ENCODE peak calls at places on chromosomes 1 and 21, in eight cellular contexts. I, L, Q, B, R, E, Y and V are unnamed samples.
A peak's percentile ranks its signal among the peaks of the same experiment; 100 is the strongest.

GRCh38 chr1:41704189-41704588 is 214.5 kb downstream of the HIVEP3 start:
- DNase-seq in R (no peak), B (no peak), Q (no peak), I (no peak), L (no peak), E (no peak), Y (no peak), V (no peak)

GRCh38 chr1:112731451-112731850 is 16.3 kb upstream of the PPM1J start:
- DNase-seq in Y (no peak), I (no peak), Q (no peak), E (no peak), L (no peak), R (no peak), B (no peak), V (no peak)

GRCh38 chr1:30756545-30757195 is 904 bp downstream of the LAPTM5 start:
- DNase-seq in R (no peak), B (peak; percentile 87), Y (peak; percentile 92), L (no peak), E (peak; percentile 97), I (no peak), Q (peak; percentile 56), V (no peak)

GRCh38 chr1:29256395-29256794 is 20.1 kb downstream of the PTPRU start:
- DNase-seq in I (no peak), E (no peak), R (no peak), Q (no peak), B (no peak), L (peak; percentile 60), Y (no peak), V (no peak)

GRCh38 chr1:31591425-31592093 is 15.2 kb downstream of the TINAGL1 start:
- DNase-seq in B (peak; percentile 82), I (no peak), R (no peak), Y (peak; percentile 86), Q (no peak), L (no peak), E (peak; percentile 79), V (no peak)

GRCh38 chr21:21002137-21002536 is 3.9 kb downstream of the NCAM2 start:
- DNase-seq in R (no peak), I (no peak), E (no peak), B (no peak), L (no peak), Q (no peak), Y (no peak), V (no peak)

GRCh38 chr1:46595127-46595526 is 8.9 kb downstream of the MKNK1 start:
- DNase-seq in Q (no peak), R (no peak), Y (no peak), L (no peak), B (no peak), I (no peak), E (no peak), V (no peak)

GRCh38 chr21:32184485-32184884 is 94.4 kb downstream of the MIS18A start:
- DNase-seq in B (no peak), R (no peak), L (peak; percentile 13), E (no peak), I (no peak), Q (no peak), Y (no peak), V (no peak)

GRCh38 chr1:95124342-95124741 is 7.2 kb downstream of the TLCD4 start:
- DNase-seq in R (no peak), B (no peak), Y (no peak), I (no peak), E (no peak), Q (no peak), L (no peak), V (no peak)

GRCh38 chr1:66623812-66624211 is 89.9 kb downstream of the SGIP1 start:
- DNase-seq in R (no peak), Q (no peak), I (no peak), Y (no peak), L (peak; percentile 83), E (peak; percentile 70), B (no peak), V (no peak)

GRCh38 chr1:208595745-208596144 is 351.6 kb upstream of the PLXNA2 start:
- DNase-seq in Q (no peak), Y (peak; percentile 10), L (no peak), R (no peak), E (peak; percentile 68), I (no peak), B (no peak), V (no peak)

GRCh38 chr1:15134285-15134684 is 19.3 kb upstream of the TMEM51 start:
- DNase-seq in I (no peak), E (no peak), L (no peak), R (no peak), B (no peak), Y (no peak), Q (no peak), V (no peak)

GRCh38 chr1:152190589-152190988 is 31.6 kb upstream of the RPTN start:
- DNase-seq in L (no peak), I (no peak), Q (no peak), Y (peak; percentile 94), R (no peak), E (no peak), B (no peak), V (no peak)

GRCh38 chr1:234281826-234282489 is 91.3 kb upstream of the COA6 start:
- DNase-seq in I (no peak), R (no peak), L (no peak), Q (no peak), B (no peak), E (no peak), Y (peak; percentile 34), V (no peak)

GRCh38 chr21:34936299-34936698 is 112.8 kb downstream of the RUNX1 start:
- DNase-seq in I (no peak), L (no peak), E (no peak), Q (no peak), Y (no peak), R (no peak), B (no peak), V (no peak)

GRCh38 chr21:46229133-46229922 is 754 bp upstream of the LSS start:
- DNase-seq in E (no peak), Q (no peak), R (no peak), L (no peak), B (no peak), Y (no peak), I (peak; percentile 36), V (no peak)

GRCh38 chr1:214537219-214537618 is 14.2 kb downstream of the PTPN14 start:
- DNase-seq in B (no peak), Q (no peak), I (no peak), R (no peak), Y (peak; percentile 57), L (peak; percentile 54), E (no peak), V (no peak)

GRCh38 chr1:36178479-36179219 is 22.7 kb downstream of the MAP7D1 start:
- DNase-seq in Y (peak; percentile 67), I (no peak), L (no peak), R (no peak), E (no peak), Q (no peak), B (no peak), V (no peak)

GRCh38 chr1:85326381-85326780 is 49.9 kb upstream of the BCL10 start:
- DNase-seq in R (no peak), L (no peak), B (no peak), E (no peak), I (no peak), Q (no peak), Y (peak; percentile 17), V (no peak)

GRCh38 chr21:31514598-31514997 is 144.9 kb upstream of the SOD1 start:
- DNase-seq in Q (no peak), L (no peak), Y (no peak), B (no peak), R (no peak), I (no peak), E (no peak), V (no peak)

GRCh38 chr1:205247130-205247921 is 19.6 kb downstream of the TMCC2 start:
- DNase-seq in R (no peak), Y (no peak), L (peak; percentile 29), I (no peak), Q (no peak), B (no peak), E (no peak), V (no peak)

GRCh38 chr1:64478594-64479248 is 8.8 kb downstream of the CACHD1 start:
- DNase-seq in B (no peak), L (no peak), I (no peak), Y (no peak), E (no peak), R (no peak), Q (no peak), V (no peak)

GRCh38 chr1:51515982-51516638 is 3.0 kb downstream of the EPS15 start:
- DNase-seq in L (no peak), I (no peak), B (no peak), R (no peak), Q (no peak), Y (no peak), E (no peak), V (no peak)

GRCh38 chr1:171898956-171899355 is 57.7 kb downstream of the DNM3 start:
- DNase-seq in I (no peak), B (no peak), L (peak; percentile 97), Q (no peak), Y (peak; percentile 84), R (no peak), E (no peak), V (no peak)

GRCh38 chr1:31620631-31621497 is 3.4 kb downstream of the HCRTR1 start:
- DNase-seq in B (no peak), R (no peak), I (no peak), Q (no peak), L (no peak), E (no peak), Y (no peak), V (no peak)